ENCODE peak calls at places on chromosomes 3 and 15, in ten cellular contexts. P is psoas muscle, X is pancreas, H is endothelial cell of umbilical vein, U is suprapubic skin, K is heart left ventricle, D is spleen, T is BE2C, W is heart right ventricle, A is lower lobe of right lung. M is an unnamed sample. For H3K27me3 and H3K36me3, the result is how much of the 10 kb centered on the place peaks cover.

GRCh38 chr3:109023656-109024254 is 70.1 kb upstream of the GUCA1C start:
- DNase-seq in U (no peak), P (no peak), K (peak), T (peak), A (no peak), X (peak), H (peak), D (no peak), W (no peak), M (peak)

GRCh38 chr3:55476515-55476914 is 10.6 kb downstream of the WNT5A start:
- DNase-seq in D (no peak), H (no peak), T (no peak), X (no peak), P (no peak), W (no peak), A (no peak), U (no peak), K (no peak), M (no peak)

GRCh38 chr3:66442254-66443249 is 58.3 kb downstream of the LRIG1 start:
- DNase-seq in T (peak), H (peak), P (peak), W (peak), A (peak), X (peak), D (no peak), U (no peak), K (peak), M (peak)

GRCh38 chr3:56324473-56324872 is 143.8 kb downstream of the ERC2 start:
- DNase-seq in X (no peak), W (no peak), K (no peak), A (no peak), P (no peak), T (no peak), H (no peak), U (no peak), D (no peak), M (no peak)

GRCh38 chr15:80325206-80325605 is 73.2 kb upstream of the CTXND1 start:
- DNase-seq in T (no peak), P (no peak), U (no peak), H (no peak), W (no peak), A (no peak), D (no peak), K (no peak), X (no peak), M (no peak)

GRCh38 chr3:6216135-6216792 is 644.7 kb upstream of the GRM7 start:
- DNase-seq in U (no peak), D (no peak), P (no peak), H (no peak), K (no peak), A (no peak), T (no peak), W (no peak), X (peak), M (no peak)

GRCh38 chr3:67808906-67809305 is 154.5 kb upstream of the SUCLG2 start:
- DNase-seq in X (no peak), U (no peak), K (no peak), H (no peak), W (no peak), D (no peak), A (no peak), T (no peak), P (no peak), M (no peak)

GRCh38 chr3:195247086-195247862 is 23.7 kb downstream of the XXYLT1 start:
- DNase-seq in K (peak), D (no peak), W (no peak), X (no peak), A (peak), H (no peak), P (no peak), T (no peak), U (peak), M (no peak)

GRCh38 chr15:76340802-76341365 is 4.3 kb downstream of the ISL2 start:
- DNase-seq in D (peak), A (peak), K (no peak), P (no peak), W (no peak), T (peak), X (peak), U (no peak), H (no peak), M (no peak)

GRCh38 chr3:8739757-8740508 is 6.3 kb downstream of the CAV3 start:
- DNase-seq in X (no peak), H (no peak), K (no peak), T (no peak), W (no peak), U (peak), D (no peak), P (no peak), A (no peak), M (no peak)

GRCh38 chr15:20353966-20354883 is 187.4 kb downstream of the GOLGA6L6 start:
- DNase-seq in X (no peak), A (peak), D (peak), K (no peak), T (no peak), P (peak), W (peak), H (no peak), U (peak), M (no peak)

GRCh38 chr3:123067689-123068226 is 933 bp downstream of the PDIA5 start:
- DNase-seq in H (peak), D (no peak), X (no peak), P (no peak), W (no peak), K (no peak), U (no peak), A (no peak), T (peak), M (no peak)

GRCh38 chr3:4763604-4764247 is 215.5 kb upstream of the BHLHE40 start:
- DNase-seq in T (no peak), H (no peak), D (no peak), P (no peak), X (no peak), A (no peak), W (no peak), K (no peak), U (no peak), M (no peak)

GRCh38 chr3:37661615-37662306 is 199.9 kb upstream of the CTDSPL start:
- DNase-seq in H (no peak), A (peak), X (no peak), D (no peak), U (no peak), P (no peak), K (no peak), W (peak), T (no peak), M (no peak)

GRCh38 chr15:71677352-71677751 is 133.0 kb upstream of the NR2E3 start:
- DNase-seq in W (no peak), H (no peak), P (no peak), X (no peak), D (no peak), A (no peak), K (no peak), T (no peak), U (no peak), M (no peak)

GRCh38 chr3:152610621-152611020 is 224.3 kb upstream of the P2RY1 start:
- DNase-seq in K (no peak), U (no peak), A (no peak), P (no peak), D (no peak), T (no peak), W (no peak), X (no peak), H (no peak), M (no peak)

GRCh38 chr15:101169457-101170071 is 82.3 kb downstream of the CHSY1 start:
- DNase-seq in T (no peak), H (no peak), A (no peak), U (peak), P (peak), X (no peak), W (no peak), D (peak), K (no peak), M (no peak)

GRCh38 chr3:61562810-61563613 is 1.6 kb downstream of the PTPRG start:
- DNase-seq in P (peak), A (peak), T (no peak), W (peak), X (peak), U (no peak), D (no peak), H (peak), K (peak), M (no peak)
- H3K27me3 ChIP-seq in P (under half), A (under half), T (half or more), W (under half), X (under half), U (under half), D (under half), H (under half), K (under half), M (under half)

GRCh38 chr3:104546301-104546700 is 820.4 kb upstream of the ALCAM start:
- DNase-seq in X (no peak), W (no peak), A (no peak), D (no peak), T (no peak), K (no peak), H (no peak), P (no peak), U (no peak), M (no peak)
- TF ChIP-seq CTCF in X (no peak), W (no peak), A (no peak), D (no peak), T (no peak), K (no peak), H (no peak), P (no peak), U (no peak), M (no peak)

DNA sequence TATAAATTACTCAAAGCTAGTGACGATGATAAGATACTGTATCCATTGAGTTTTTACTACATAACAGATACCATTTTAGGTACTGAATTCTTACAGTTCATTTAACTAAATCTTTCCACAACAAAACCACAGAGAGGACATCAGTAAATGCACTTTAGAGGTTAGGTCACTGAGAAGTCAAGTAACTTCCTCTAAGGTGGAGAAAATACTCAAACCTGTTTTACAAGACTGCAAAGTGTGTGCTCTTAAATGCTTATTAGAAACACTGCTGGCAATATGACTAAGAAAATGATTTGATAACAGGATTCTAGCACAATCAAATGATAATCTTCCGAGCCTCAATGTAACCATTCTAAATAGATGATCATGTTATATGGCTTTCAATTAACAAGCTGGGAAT is 99.4 kb downstream of the UBE3A start:
- DNase-seq in K (no peak), X (no peak), D (no peak), T (no peak), U (no peak), W (no peak), P (no peak), H (no peak), A (no peak), M (no peak)
- H3K36me3 ChIP-seq in K (half or more), X (under half), D (under half), T (under half), U (half or more), W (under half), P (under half), H (under half), A (half or more), M (under half)

GRCh38 chr3:10002951-10003350 is 16.3 kb upstream of the EMC3 start:
- DNase-seq in H (no peak), P (no peak), T (no peak), K (no peak), W (no peak), A (no peak), X (no peak), D (no peak), U (no peak), M (no peak)
- H3K27me3 ChIP-seq in H (under half), P (under half), T (under half), K (under half), W (under half), A (under half), X (under half), D (under half), U (under half), M (under half)

DNA sequence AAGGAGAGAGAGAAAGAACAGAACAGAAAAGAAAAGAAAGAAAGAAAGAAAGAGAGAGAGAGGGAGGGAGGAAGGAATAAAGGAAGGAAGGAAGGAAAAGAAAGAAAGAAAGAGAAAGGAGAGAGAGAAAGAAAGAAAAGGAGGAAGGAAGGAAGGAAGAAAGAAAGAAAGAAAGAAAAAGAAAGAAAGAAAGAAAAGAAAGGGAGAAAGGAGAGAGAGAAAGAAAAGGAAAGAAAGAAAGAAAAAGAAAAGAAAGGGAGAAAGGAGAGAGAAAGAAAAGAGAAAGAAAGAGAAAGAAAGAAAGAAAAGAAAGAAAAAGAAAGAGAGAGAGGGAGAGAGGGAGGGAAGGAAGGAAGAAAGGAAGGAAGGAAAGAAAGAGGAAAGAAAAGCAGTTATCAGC is 108.8 kb downstream of the ARPP21 start:
- DNase-seq in W (no peak), P (no peak), U (no peak), T (no peak), X (no peak), D (no peak), A (no peak), K (no peak), H (no peak), M (no peak)
- TF ChIP-seq CTCF in W (no peak), P (no peak), U (no peak), T (no peak), X (no peak), D (no peak), A (no peak), K (no peak), H (no peak), M (no peak)

GRCh38 chr15:90489944-90490343 is 39.8 kb upstream of the CRTC3 start:
- DNase-seq in W (no peak), X (no peak), H (no peak), D (no peak), A (no peak), K (no peak), U (no peak), P (no peak), T (no peak), M (no peak)
- H3K36me3 ChIP-seq in W (under half), X (under half), H (under half), D (half or more), A (half or more), K (half or more), U (half or more), P (under half), T (under half), M (under half)

DNA sequence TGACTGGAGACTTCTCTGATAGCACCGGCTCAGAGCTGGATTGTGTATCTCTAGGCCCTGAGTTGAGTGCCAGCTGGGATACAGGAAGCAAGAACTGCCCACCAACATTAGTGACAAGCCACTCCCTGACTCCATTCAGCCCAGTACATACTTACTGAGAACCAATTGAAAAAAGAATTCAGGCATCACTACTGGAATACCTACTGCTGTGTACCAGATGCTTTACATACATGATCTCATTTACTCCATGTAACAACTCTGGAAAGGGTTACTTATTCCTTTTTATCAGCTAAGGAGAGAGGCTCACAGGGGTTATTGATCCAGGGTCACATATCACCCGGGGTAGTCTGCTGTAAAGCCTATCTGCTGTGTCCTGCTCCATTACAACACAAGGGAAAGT is 1.3 kb upstream of the SYN2 start:
- DNase-seq in A (no peak), T (no peak), U (no peak), W (no peak), H (no peak), X (no peak), K (no peak), P (no peak), D (no peak), M (no peak)
- H3K27me3 ChIP-seq in A (under half), T (under half), U (under half), W (half or more), H (under half), X (under half), K (under half), P (under half), D (under half), M (under half)